ENCODE peak calls at places on chromosomes 16 and 17, in four cellular contexts. One of them, this sample, is unnamed.

GRCh38 chr16:13378151-13378550 is 476.8 kb downstream of the SHISA9 start:
- DNase-seq in stimulated activated CD8-positive, alpha-beta memory T cell treated with anti-CD3 and anti-CD28 coated beads, Interleukin-4, amount 100 ng/mL, for 1 hour: no peak
- DNase-seq in fibroblast of lung: no peak
- DNase-seq in RCC 7860: peak; percentile 26
- DNase-seq in this sample: no peak

GRCh38 chr16:88464447-88465318 is 11.6 kb downstream of the ZFPM1 start:
- DNase-seq in stimulated activated CD8-positive, alpha-beta memory T cell treated with anti-CD3 and anti-CD28 coated beads, Interleukin-4, amount 100 ng/mL, for 1 hour: no peak
- DNase-seq in fibroblast of lung: peak; percentile 22
- DNase-seq in RCC 7860: no peak
- DNase-seq in this sample: no peak

GRCh38 chr16:46885960-46886763 is 2.0 kb downstream of the GPT2 start:
- DNase-seq in stimulated activated CD8-positive, alpha-beta memory T cell treated with anti-CD3 and anti-CD28 coated beads, Interleukin-4, amount 100 ng/mL, for 1 hour: no peak
- DNase-seq in fibroblast of lung: peak; percentile 56
- DNase-seq in RCC 7860: no peak
- DNase-seq in this sample: peak; percentile 14

GRCh38 chr17:20203021-20203420 is 193.9 kb downstream of the SPECC1 start:
- DNase-seq in stimulated activated CD8-positive, alpha-beta memory T cell treated with anti-CD3 and anti-CD28 coated beads, Interleukin-4, amount 100 ng/mL, for 1 hour: no peak
- DNase-seq in fibroblast of lung: no peak
- DNase-seq in RCC 7860: no peak
- DNase-seq in this sample: no peak

GRCh38 chr17:28854457-28855382 is at the start of gene ERAL1:
- DNase-seq in stimulated activated CD8-positive, alpha-beta memory T cell treated with anti-CD3 and anti-CD28 coated beads, Interleukin-4, amount 100 ng/mL, for 1 hour: peak; percentile 54
- DNase-seq in fibroblast of lung: peak; percentile 86
- DNase-seq in RCC 7860: peak; percentile 73
- DNase-seq in this sample: peak; percentile 73

GRCh38 chr17:32445075-32445427 is 741 bp downstream of the PSMD11 start:
- DNase-seq in stimulated activated CD8-positive, alpha-beta memory T cell treated with anti-CD3 and anti-CD28 coated beads, Interleukin-4, amount 100 ng/mL, for 1 hour: no peak
- DNase-seq in fibroblast of lung: peak; percentile 55
- DNase-seq in RCC 7860: peak; percentile 73
- DNase-seq in this sample: peak; percentile 16

GRCh38 chr16:85227262-85227923 is 115.1 kb upstream of the CIBAR2 start:
- DNase-seq in stimulated activated CD8-positive, alpha-beta memory T cell treated with anti-CD3 and anti-CD28 coated beads, Interleukin-4, amount 100 ng/mL, for 1 hour: no peak
- DNase-seq in fibroblast of lung: no peak
- DNase-seq in RCC 7860: peak; percentile 76
- DNase-seq in this sample: no peak

GRCh38 chr17:36591434-36592315 is at the start of gene DHRS11:
- DNase-seq in stimulated activated CD8-positive, alpha-beta memory T cell treated with anti-CD3 and anti-CD28 coated beads, Interleukin-4, amount 100 ng/mL, for 1 hour: peak; percentile 44
- DNase-seq in fibroblast of lung: peak; percentile 59
- DNase-seq in RCC 7860: peak; percentile 51
- DNase-seq in this sample: peak; percentile 41

GRCh38 chr16:22890976-22891375 is 77.0 kb downstream of the HS3ST2 start:
- DNase-seq in stimulated activated CD8-positive, alpha-beta memory T cell treated with anti-CD3 and anti-CD28 coated beads, Interleukin-4, amount 100 ng/mL, for 1 hour: no peak
- DNase-seq in fibroblast of lung: no peak
- DNase-seq in RCC 7860: no peak
- DNase-seq in this sample: no peak

GRCh38 chr17:77445030-77445907 is 304.5 kb downstream of the SEC14L1 start:
- DNase-seq in stimulated activated CD8-positive, alpha-beta memory T cell treated with anti-CD3 and anti-CD28 coated beads, Interleukin-4, amount 100 ng/mL, for 1 hour: no peak
- DNase-seq in fibroblast of lung: peak; percentile 91
- DNase-seq in RCC 7860: no peak
- DNase-seq in this sample: no peak

GRCh38 chr17:36002631-36003030 is 1.3 kb upstream of the CCL15 start:
- DNase-seq in stimulated activated CD8-positive, alpha-beta memory T cell treated with anti-CD3 and anti-CD28 coated beads, Interleukin-4, amount 100 ng/mL, for 1 hour: no peak
- DNase-seq in fibroblast of lung: no peak
- DNase-seq in RCC 7860: no peak
- DNase-seq in this sample: no peak

GRCh38 chr17:28076138-28076537 is 33.7 kb downstream of the NLK start:
- DNase-seq in stimulated activated CD8-positive, alpha-beta memory T cell treated with anti-CD3 and anti-CD28 coated beads, Interleukin-4, amount 100 ng/mL, for 1 hour: no peak
- DNase-seq in fibroblast of lung: no peak
- DNase-seq in RCC 7860: no peak
- DNase-seq in this sample: no peak

GRCh38 chr16:8865145-8865882 is 3.5 kb downstream of the CARHSP1 start:
- DNase-seq in stimulated activated CD8-positive, alpha-beta memory T cell treated with anti-CD3 and anti-CD28 coated beads, Interleukin-4, amount 100 ng/mL, for 1 hour: no peak
- DNase-seq in fibroblast of lung: no peak
- DNase-seq in RCC 7860: no peak
- DNase-seq in this sample: no peak